ENCODE peak calls at places on chromosome 1, in six cellular contexts. P is IMR-90, T is H9, E is neuronal stem cell, A is H1, W is mesendoderm. I is an unnamed sample.

GRCh38 chr1:82820816-82821215 is 1020.1 kb downstream of the ADGRL2 start:
- DNase-seq in W (no peak), A (no peak), P (no peak), E (no peak), T (no peak), I (no peak)

GRCh38 chr1:14974361-14974760 is 179.2 kb upstream of the TMEM51 start:
- DNase-seq in A (no peak), E (no peak), W (no peak), T (no peak), P (peak), I (no peak)

GRCh38 chr1:100661176-100661575 is 58.4 kb upstream of the VCAM1 start:
- DNase-seq in A (no peak), E (no peak), P (no peak), W (no peak), T (no peak), I (no peak)

GRCh38 chr1:182279724-182280506 is 111.7 kb downstream of the GLUL start:
- DNase-seq in T (peak), A (no peak), P (no peak), W (peak), E (peak), I (no peak)

GRCh38 chr1:88800382-88801051 is 90.8 kb downstream of the GTF2B start:
- DNase-seq in W (peak), P (peak), T (no peak), E (no peak), A (peak), I (peak)

GRCh38 chr1:26833432-26834405 is 7.2 kb downstream of the ZDHHC18 start:
- DNase-seq in P (no peak), E (no peak), A (no peak), W (no peak), T (no peak), I (no peak)

GRCh38 chr1:6100801-6101783 is 55.4 kb downstream of the KCNAB2 start:
- DNase-seq in P (no peak), T (no peak), A (no peak), W (no peak), E (peak), I (no peak)

GRCh38 chr1:10745886-10746455 is 50.5 kb downstream of the CASZ1 start:
- DNase-seq in W (no peak), T (no peak), P (no peak), E (no peak), A (no peak), I (no peak)

GRCh38 chr1:100834779-100835645 is 59.6 kb downstream of the EXTL2 start:
- DNase-seq in W (peak), P (peak), A (no peak), E (no peak), T (peak), I (no peak)

GRCh38 chr1:7865978-7866377 is 13.1 kb upstream of the UTS2 start:
- DNase-seq in E (no peak), T (no peak), W (no peak), A (no peak), P (no peak), I (no peak)

GRCh38 chr1:246404078-246404477 is 103.0 kb downstream of the SMYD3 start:
- DNase-seq in A (no peak), E (no peak), T (no peak), W (no peak), P (no peak), I (no peak)

GRCh38 chr1:78836736-78837135 is 169.8 kb downstream of the ADGRL4 start:
- DNase-seq in T (no peak), W (no peak), A (no peak), P (no peak), E (no peak), I (peak)

GRCh38 chr1:44811714-44812151 is 3.4 kb downstream of the BTBD19 start:
- DNase-seq in P (peak), W (peak), A (no peak), E (no peak), T (no peak), I (peak)

GRCh38 chr1:91777630-91778300 is 108.2 kb downstream of the TGFBR3 start:
- DNase-seq in A (no peak), T (no peak), P (no peak), W (no peak), E (no peak), I (no peak)

GRCh38 chr1:47986741-47987140 is 10.4 kb downstream of the TRABD2B start:
- DNase-seq in E (no peak), A (no peak), T (no peak), P (no peak), W (no peak), I (no peak)

GRCh38 chr1:188350104-188350503 is 1521.4 kb downstream of the PLA2G4A start:
- DNase-seq in T (no peak), A (no peak), W (no peak), P (no peak), E (no peak), I (no peak)

GRCh38 chr1:205522692-205523091 is 18.2 kb downstream of the CDK18 start:
- DNase-seq in A (no peak), P (no peak), T (no peak), W (no peak), E (no peak), I (no peak)

GRCh38 chr1:175572932-175573871 is 170.2 kb downstream of the TNR start:
- DNase-seq in A (no peak), W (no peak), P (no peak), T (no peak), E (no peak), I (peak)

GRCh38 chr1:6779089-6779805 is 6.0 kb upstream of the CAMTA1 start:
- DNase-seq in A (no peak), W (no peak), E (no peak), T (no peak), P (no peak), I (no peak)

GRCh38 chr1:53562983-53563379 is 103.8 kb downstream of the DMRTB1 start:
- DNase-seq in P (no peak), T (no peak), E (no peak), W (no peak), A (no peak), I (no peak)

GRCh38 chr1:244273845-244274619 is 177.7 kb downstream of the ADSS2 start:
- DNase-seq in A (no peak), E (peak), W (peak), P (peak), T (no peak), I (peak)

GRCh38 chr1:34066921-34067603 is 98.0 kb downstream of the CSMD2 start:
- DNase-seq in E (no peak), A (no peak), P (peak), W (no peak), T (no peak), I (no peak)

GRCh38 chr1:64920936-64921589 is 45.3 kb downstream of the JAK1 start:
- DNase-seq in W (no peak), A (no peak), T (no peak), E (no peak), P (peak), I (no peak)

GRCh38 chr1:170586321-170586855 is 54.4 kb downstream of the GORAB start:
- DNase-seq in T (no peak), E (peak), W (peak), A (no peak), P (no peak), I (no peak)

GRCh38 chr1:62318756-62319544 is at the start of gene KANK4:
- DNase-seq in A (peak), E (no peak), W (peak), T (peak), P (no peak), I (no peak)

GRCh38 chr1:237170149-237170548 is 128.2 kb downstream of the RYR2 start:
- DNase-seq in E (no peak), P (no peak), A (no peak), W (no peak), T (no peak), I (no peak)

GRCh38 chr1:237166593-237167077 is 124.7 kb downstream of the RYR2 start:
- DNase-seq in W (no peak), P (peak), E (no peak), A (no peak), T (no peak), I (no peak)

GRCh38 chr1:237166031-237166430 is 124.0 kb downstream of the RYR2 start:
- DNase-seq in T (no peak), A (no peak), E (no peak), W (no peak), P (no peak), I (no peak)

DNA sequence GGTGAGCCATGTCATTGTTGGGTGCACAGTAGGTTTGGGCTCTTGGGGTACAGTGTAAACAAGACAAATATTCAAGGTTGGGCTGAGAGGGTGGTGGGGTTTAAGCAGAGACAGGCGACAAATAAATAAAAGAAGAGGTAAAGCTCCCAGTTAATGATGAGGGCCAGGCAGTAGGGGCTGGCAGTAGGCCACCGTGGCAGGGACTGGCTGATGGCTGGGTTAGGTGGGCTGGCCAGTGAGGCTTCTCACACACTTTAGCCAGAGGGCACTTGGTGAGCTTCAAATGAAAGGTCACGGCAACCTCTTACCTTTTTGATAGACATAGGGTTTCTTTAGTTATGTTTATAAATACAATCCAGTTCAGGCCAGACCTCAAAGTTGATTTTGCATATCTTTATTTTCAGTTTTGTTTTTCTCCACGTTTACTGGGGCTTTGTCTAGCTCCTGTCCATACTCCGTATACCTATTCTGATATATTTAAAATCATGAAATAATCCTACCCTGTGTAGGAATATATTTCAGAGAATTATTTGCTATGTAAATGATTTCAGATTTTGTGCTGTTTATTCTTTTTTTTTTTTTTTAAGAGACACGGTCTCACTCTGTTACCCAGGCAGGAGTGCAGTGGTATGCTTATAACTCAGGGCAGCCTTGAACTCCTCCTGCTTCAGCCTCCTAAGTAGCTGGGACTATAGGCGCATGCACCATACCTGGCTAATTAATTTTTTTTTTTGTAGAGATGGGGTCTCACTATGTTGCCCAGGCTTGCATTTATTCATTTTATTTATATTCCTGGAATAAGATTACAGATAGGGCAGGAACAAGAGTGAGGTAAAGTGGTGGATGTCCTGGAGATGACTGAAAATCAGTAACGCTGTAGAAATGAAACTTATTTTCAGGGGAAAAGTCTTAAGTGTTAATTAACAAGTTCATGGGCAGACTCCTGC is 122.7 kb downstream of the RYR2 start:
- DNase-seq in P (no peak), T (no peak), E (no peak), W (no peak), A (no peak), I (no peak)
- H3K23ac ChIP-seq in P (no peak), T (no peak), E (no peak), W (no peak), A (no peak), I (no peak)

GRCh38 chr1:86748622-86749373 is 44.4 kb downstream of the SH3GLB1 start:
- DNase-seq in P (no peak), A (no peak), W (no peak), T (no peak), E (no peak), I (no peak)

GRCh38 chr1:86753700-86754099 is 49.3 kb downstream of the SH3GLB1 start:
- DNase-seq in P (peak), T (no peak), A (no peak), W (peak), E (no peak), I (no peak)

GRCh38 chr1:86750530-86750929 is 46.2 kb downstream of the SH3GLB1 start:
- DNase-seq in T (no peak), P (no peak), W (no peak), E (no peak), A (no peak), I (no peak)

GRCh38 chr1:86747304-86747703 is 42.9 kb downstream of the SH3GLB1 start:
- DNase-seq in W (no peak), A (no peak), T (no peak), P (no peak), E (no peak), I (no peak)

GRCh38 chr1:86750076-86750475 is 45.7 kb downstream of the SH3GLB1 start:
- DNase-seq in T (no peak), A (no peak), E (no peak), P (no peak), W (no peak), I (no peak)
- H2BK15ac ChIP-seq in T (no peak), A (no peak), E (no peak), P (no peak), W (no peak), I (no peak)

GRCh38 chr1:181061891-181062777 is 26.4 kb upstream of the IER5 start:
- DNase-seq in A (no peak), E (no peak), T (no peak), W (no peak), P (no peak), I (no peak)
- H2AK5ac ChIP-seq in A (no peak), E (no peak), T (no peak), W (no peak), P (no peak), I (no peak)

GRCh38 chr1:220441211-220441610 is 86.7 kb upstream of the MARK1 start:
- DNase-seq in W (no peak), E (no peak), P (no peak), A (no peak), T (no peak), I (no peak)
- H3K23ac ChIP-seq in W (no peak), E (no peak), P (no peak), A (no peak), T (no peak), I (peak)

I was measured in mesenchymal stem cell.